ENCODE peak calls at places on chromosomes 7 and 10, in four cellular contexts. I is GM23248, H is OCI-LY7, X is MM.1S. Z is an unnamed sample. For H3K9me2, the result is how much of the 10 kb centered on the place peaks cover.

GRCh38 chr7:15643000-15643705 is 43.3 kb downstream of the MEOX2 start:
- DNase-seq in I (no peak), H (no peak), X (no peak), Z (no peak)

GRCh38 chr7:36644625-36645422 is 79.5 kb downstream of the AOAH start:
- DNase-seq in I (no peak), H (no peak), X (no peak), Z (no peak)

GRCh38 chr10:70737977-70738376 is 47.2 kb downstream of the TBATA start:
- DNase-seq in I (no peak), H (no peak), X (no peak), Z (no peak)

GRCh38 chr10:97765201-97765600 is 6.6 kb downstream of the SFRP5 start:
- DNase-seq in I (no peak), H (peak), X (no peak), Z (no peak)

GRCh38 chr10:127999291-127999690 is 92.4 kb downstream of the PTPRE start:
- DNase-seq in I (no peak), H (no peak), X (no peak), Z (no peak)

GRCh38 chr7:100971111-100972001 is 2.0 kb downstream of the MUC12 start:
- DNase-seq in I (no peak), H (no peak), X (no peak), Z (no peak)

GRCh38 chr7:90061077-90061476 is 93.2 kb upstream of the STEAP1 start:
- DNase-seq in I (no peak), H (no peak), X (no peak), Z (no peak)

GRCh38 chr7:31418928-31419327 is 78.4 kb upstream of the NEUROD6 start:
- DNase-seq in I (no peak), H (no peak), X (no peak), Z (no peak)

GRCh38 chr7:55304363-55304762 is 60.8 kb upstream of the LANCL2 start:
- DNase-seq in I (peak), H (no peak), X (no peak), Z (no peak)

GRCh38 chr7:2019693-2020511 is 212.8 kb downstream of the MAD1L1 start:
- DNase-seq in I (peak), H (no peak), X (no peak), Z (peak)

GRCh38 chr7:150464962-150465361 is 14.5 kb downstream of the GIMAP8 start:
- DNase-seq in I (no peak), H (no peak), X (no peak), Z (no peak)

GRCh38 chr10:93076871-93077270 is 3.2 kb downstream of the CYP26A1 start:
- DNase-seq in I (no peak), H (no peak), X (no peak), Z (no peak)

GRCh38 chr7:7895004-7895650 is 73.5 kb upstream of the GLCCI1 start:
- DNase-seq in I (no peak), H (no peak), X (no peak), Z (no peak)

GRCh38 chr7:11620822-11621395 is 211.1 kb downstream of the THSD7A start:
- DNase-seq in I (no peak), H (no peak), X (no peak), Z (no peak)

GRCh38 chr10:71255817-71256660 is 43.7 kb downstream of the UNC5B start:
- DNase-seq in I (peak), H (no peak), X (no peak), Z (peak)

GRCh38 chr7:129843365-129843898 is 109.3 kb downstream of the UBE2H start:
- DNase-seq in I (no peak), H (no peak), X (no peak), Z (no peak)

GRCh38 chr7:39672176-39672575 is 48.8 kb downstream of the RALA start:
- DNase-seq in I (no peak), H (no peak), X (no peak), Z (no peak)

GRCh38 chr10:71900441-71901180 is 49.6 kb upstream of the PSAP start:
- DNase-seq in I (no peak), H (no peak), X (no peak), Z (no peak)

GRCh38 chr7:111018960-111019835 is 71.7 kb upstream of the LRRN3 start:
- DNase-seq in I (no peak), H (no peak), X (no peak), Z (no peak)

GRCh38 chr10:8510471-8510870 is 456.0 kb downstream of the GATA3 start:
- DNase-seq in I (no peak), H (no peak), X (no peak), Z (no peak)

GRCh38 chr10:6912424-6912823 is 332.3 kb upstream of the PRKCQ start:
- DNase-seq in I (no peak), H (no peak), X (peak), Z (peak)

GRCh38 chr7:27739301-27739913 is 555 bp upstream of the TAX1BP1 start:
- DNase-seq in I (peak), H (peak), X (peak), Z (no peak)

DNA sequence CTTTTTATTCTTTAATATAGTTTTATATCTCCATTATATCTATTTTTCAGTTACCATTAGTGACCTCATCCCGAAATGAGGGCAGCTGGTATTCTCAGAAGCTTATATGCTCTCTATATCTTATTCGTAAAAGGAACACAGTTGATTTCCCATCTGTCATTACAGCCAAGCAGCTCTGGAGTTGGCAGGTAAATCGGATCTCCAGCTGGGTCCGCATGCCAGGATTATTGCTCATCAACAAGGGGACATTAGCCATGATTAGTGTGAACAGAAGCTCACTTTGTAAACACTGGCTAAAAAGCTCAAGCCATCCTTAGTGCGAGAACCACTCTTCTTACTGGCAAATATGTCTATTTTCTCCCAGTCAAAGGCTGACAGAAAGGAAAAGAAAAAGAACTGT is 180.3 kb downstream of the NPSR1 start:
- DNase-seq in I (no peak), H (no peak), X (no peak), Z (no peak)
- H3K9me2 ChIP-seq in I (under half), H (under half), X (under half), Z (under half)

GRCh38 chr7:110010379-110010778 is 1080.5 kb upstream of the LRRN3 start:
- DNase-seq in I (no peak), H (no peak), X (no peak), Z (peak)
- H3K4me3 ChIP-seq in I (no peak), H (no peak), X (no peak), Z (no peak)

GRCh38 chr10:126314848-126315247 is 73.4 kb downstream of the ADAM12 start:
- DNase-seq in I (no peak), H (no peak), X (no peak), Z (no peak)
- H2AFZ ChIP-seq in I (no peak), H (no peak), X (no peak), Z (no peak)

GRCh38 chr7:131896189-131896855 is 339.9 kb upstream of the PODXL start:
- DNase-seq in I (no peak), H (no peak), X (no peak), Z (no peak)

GRCh38 chr7:131895541-131896173 is 339.2 kb upstream of the PODXL start:
- DNase-seq in I (peak), H (no peak), X (no peak), Z (peak)

GRCh38 chr7:131898418-131898817 is 342.0 kb upstream of the PODXL start:
- DNase-seq in I (peak), H (no peak), X (no peak), Z (no peak)

GRCh38 chr7:131899271-131900030 is 343.0 kb upstream of the PODXL start:
- DNase-seq in I (peak), H (no peak), X (no peak), Z (no peak)

DNA sequence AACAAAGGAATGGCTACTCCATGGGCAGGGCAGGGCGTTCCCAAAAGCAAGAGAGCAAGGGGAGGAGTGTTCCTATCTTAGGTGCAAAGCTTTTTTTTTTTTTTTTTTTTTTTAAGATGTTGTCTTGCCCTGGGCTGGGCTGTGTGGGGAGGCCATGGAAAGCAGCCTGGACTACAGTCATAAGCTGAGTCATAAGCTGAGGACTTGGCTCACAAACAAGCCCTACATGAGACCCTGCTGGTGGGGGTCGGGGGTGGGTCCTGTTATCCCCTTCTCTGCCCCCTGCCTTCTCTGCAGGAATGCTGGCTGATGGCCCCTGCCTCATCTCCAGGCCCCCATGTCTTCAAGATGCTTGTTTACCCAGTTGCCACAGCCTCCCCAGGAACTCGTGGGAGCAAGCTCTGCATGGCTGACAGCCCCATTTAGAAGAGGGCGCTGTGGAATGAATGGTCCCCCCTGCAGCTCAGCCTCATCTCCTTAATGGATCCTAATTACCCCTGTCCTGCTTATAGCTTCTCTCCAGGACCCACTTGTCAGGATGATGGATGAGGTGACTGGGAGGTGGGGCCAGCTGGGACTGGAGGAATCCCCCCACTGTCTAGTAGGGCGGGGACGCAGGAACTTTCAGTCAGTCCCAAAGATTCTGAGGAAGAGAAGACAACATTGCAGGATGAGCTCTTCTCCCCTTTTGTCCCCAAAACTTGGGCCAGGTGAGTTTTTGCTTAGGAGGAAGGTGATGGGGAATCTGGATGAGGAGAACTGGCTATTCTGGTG is 340.8 kb upstream of the PODXL start:
- DNase-seq in I (peak), H (no peak), X (no peak), Z (no peak)
- H3K9me2 ChIP-seq in I (under half), H (under half), X (under half), Z (under half)

DNA sequence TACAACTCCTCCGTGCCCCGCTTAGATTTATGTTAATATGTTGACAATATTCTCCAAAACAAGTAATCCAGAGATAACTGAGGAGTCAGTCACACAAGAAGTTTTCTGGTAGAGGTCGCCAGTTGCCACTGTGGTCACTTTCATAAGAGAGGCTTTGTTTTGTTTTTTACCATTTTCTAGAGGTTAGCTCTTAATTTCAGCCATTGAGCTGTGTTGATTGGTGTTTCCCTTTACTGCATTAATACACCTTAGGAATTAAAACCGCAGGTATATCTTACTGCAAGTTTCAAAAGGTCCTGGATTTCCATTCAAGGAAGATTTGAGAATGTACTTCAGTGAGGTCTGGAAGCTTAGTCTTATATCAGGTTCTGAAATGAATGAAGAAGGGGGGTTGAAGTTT is 3.5 kb downstream of the BMI1 start:
- DNase-seq in I (no peak), H (no peak), X (no peak), Z (no peak)
- H3K4me3 ChIP-seq in I (peak), H (peak), X (peak), Z (no peak)

DNA sequence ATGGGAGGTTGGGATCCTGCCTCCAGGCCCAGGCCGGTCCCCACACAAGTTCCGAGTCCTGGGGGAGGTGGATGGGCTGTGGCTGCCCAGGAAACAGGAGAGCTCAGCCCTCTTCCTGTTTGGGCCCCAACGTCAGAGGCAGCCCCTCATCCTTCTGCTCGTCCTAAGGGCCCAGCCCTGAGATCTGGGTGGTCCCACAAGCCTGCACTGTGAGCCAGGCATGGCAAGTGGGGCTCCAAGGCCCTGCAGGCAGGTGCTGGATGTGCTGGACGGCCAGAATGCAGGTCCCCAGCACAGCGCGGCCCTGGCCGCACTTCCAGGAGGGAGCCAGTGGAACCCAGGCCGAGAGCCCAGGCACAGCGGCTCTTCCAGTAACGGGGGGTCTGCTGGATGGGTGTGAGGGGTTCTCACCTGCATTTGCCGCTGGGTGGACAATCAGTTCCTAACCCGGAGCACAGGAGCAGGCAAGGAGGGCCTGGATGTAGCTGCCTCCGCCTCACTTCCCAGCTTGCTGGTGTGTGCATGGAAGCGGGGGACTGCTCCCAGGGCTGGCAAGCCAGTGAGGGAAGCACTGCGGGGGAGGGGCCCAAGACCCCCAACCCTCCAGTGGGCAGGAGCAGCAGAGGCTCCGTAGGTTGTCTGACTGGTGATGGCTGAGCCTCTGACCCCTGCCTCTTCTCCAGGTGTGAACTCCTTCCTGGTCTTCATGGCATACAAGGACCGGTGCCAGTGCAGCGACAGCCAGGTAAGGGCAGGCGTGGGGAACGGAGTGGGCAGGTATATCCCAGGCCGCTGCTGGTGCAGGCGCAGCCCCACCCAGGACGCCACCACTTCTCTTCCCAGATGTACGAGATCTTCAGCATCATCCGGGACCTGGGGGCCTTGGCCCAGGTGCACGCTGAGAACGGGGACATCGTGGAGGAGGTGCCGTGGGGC is 9.7 kb downstream of the DPYSL4 start:
- DNase-seq in I (no peak), H (no peak), X (no peak), Z (no peak)
- H2AFZ ChIP-seq in I (no peak), H (no peak), X (no peak), Z (no peak)

GRCh38 chr7:131897790-131898165 is 341.4 kb upstream of the PODXL start:
- DNase-seq in I (no peak), H (no peak), X (no peak), Z (no peak)
- H3K9me2 ChIP-seq in I (under half), H (under half), X (under half), Z (under half)

GRCh38 chr10:78170026-78170475 is 136.4 kb downstream of the RPS24 start:
- DNase-seq in I (peak), H (no peak), X (no peak), Z (no peak)
- H3K4me3 ChIP-seq in I (no peak), H (no peak), X (no peak), Z (no peak)

Z was measured in hepatocyte.